ENCODE peak calls at places on chromosomes 1 and 21, in seven cellular contexts. M is ascending aorta, T is right lobe of liver, G is Peyer's patch, A is HCT116, S is HepG2, J is lung. V is an unnamed sample. For H3K4me1, the result is how much of the 10 kb centered on the place peaks cover.

GRCh38 chr1:235712812-235713211 is 63.2 kb upstream of the GNG4 start:
- DNase-seq in M (no peak), J (no peak), A (no peak), T (no peak), G (no peak), S (no peak), V (no peak)

GRCh38 chr1:244011251-244011650 is 39.8 kb upstream of the ZBTB18 start:
- DNase-seq in J (no peak), M (no peak), T (no peak), A (no peak), G (no peak), S (no peak), V (no peak)

GRCh38 chr1:184242507-184242943 is 144.3 kb upstream of the C1orf21 start:
- DNase-seq in J (no peak), M (no peak), G (peak), S (no peak), A (no peak), T (no peak), V (no peak)

GRCh38 chr1:53361541-53361961 is 33.7 kb upstream of the LRP8 start:
- DNase-seq in J (no peak), T (peak), S (no peak), A (no peak), M (peak), G (peak), V (peak)

GRCh38 chr21:43355925-43356289 is 71.0 kb downstream of the SIK1 start:
- DNase-seq in A (no peak), J (no peak), T (no peak), G (peak), S (peak), M (no peak), V (no peak)

GRCh38 chr1:161013591-161014513 is 7.1 kb downstream of the F11R start:
- DNase-seq in J (peak), T (peak), A (no peak), S (peak), M (peak), G (peak), V (peak)

GRCh38 chr1:100502052-100502792 is 35.7 kb upstream of the GPR88 start:
- DNase-seq in M (no peak), G (no peak), J (no peak), T (no peak), A (no peak), S (no peak), V (no peak)

GRCh38 chr1:234039603-234040002 is 135.1 kb downstream of the SLC35F3 start:
- DNase-seq in A (no peak), M (no peak), S (no peak), J (no peak), T (no peak), G (no peak), V (no peak)

GRCh38 chr1:68111804-68112436 is 61.5 kb upstream of the DIRAS3 start:
- DNase-seq in T (no peak), G (peak), M (peak), J (peak), A (peak), S (no peak), V (no peak)

GRCh38 chr1:191668525-191668924 is 489.7 kb upstream of the RGS18 start:
- DNase-seq in G (no peak), S (no peak), J (no peak), M (no peak), T (no peak), A (no peak), V (no peak)

GRCh38 chr1:72003092-72003491 is 279.2 kb downstream of the NEGR1 start:
- DNase-seq in S (peak), J (no peak), T (no peak), A (no peak), M (no peak), G (no peak), V (no peak)

GRCh38 chr1:167747988-167748387 is 26.2 kb downstream of the MPZL1 start:
- DNase-seq in M (no peak), T (no peak), G (no peak), J (no peak), S (no peak), A (no peak), V (no peak)

GRCh38 chr1:178564783-178565180 is 51.9 kb downstream of the TEX35 start:
- DNase-seq in J (no peak), A (no peak), T (no peak), S (no peak), G (no peak), M (no peak), V (no peak)

GRCh38 chr1:5822266-5822665 is 170.0 kb downstream of the NPHP4 start:
- DNase-seq in A (no peak), S (no peak), T (no peak), M (no peak), J (no peak), G (no peak), V (no peak)

GRCh38 chr1:197183195-197183748 is 36.8 kb upstream of the ASPM start:
- DNase-seq in J (no peak), M (no peak), G (no peak), T (no peak), A (no peak), S (no peak), V (no peak)

GRCh38 chr1:31781138-31782065 is 17.3 kb upstream of the ADGRB2 start:
- DNase-seq in J (no peak), T (no peak), G (no peak), M (no peak), S (no peak), A (no peak), V (peak)

GRCh38 chr1:201276891-201277290 is 6.4 kb upstream of the PKP1 start:
- DNase-seq in S (no peak), A (no peak), M (no peak), J (no peak), T (no peak), G (no peak), V (peak)

GRCh38 chr21:25626752-25627151 is 12.3 kb upstream of the JAM2 start:
- DNase-seq in A (no peak), T (no peak), S (no peak), M (no peak), J (no peak), G (no peak), V (no peak)

GRCh38 chr1:223556414-223557124 is 108.9 kb downstream of the CAPN8 start:
- DNase-seq in A (peak), T (peak), S (peak), M (no peak), G (peak), J (peak), V (no peak)

GRCh38 chr1:116289219-116289618 is 83.8 kb upstream of the ATP1A1 start:
- DNase-seq in J (no peak), G (no peak), S (peak), M (no peak), T (peak), A (no peak), V (no peak)

GRCh38 chr1:116288201-116288598 is 84.8 kb upstream of the ATP1A1 start:
- DNase-seq in G (no peak), S (no peak), M (no peak), T (no peak), A (no peak), J (no peak), V (no peak)

GRCh38 chr1:116290920-116291465 is 82.1 kb upstream of the ATP1A1 start:
- DNase-seq in G (no peak), T (no peak), S (no peak), A (no peak), J (no peak), M (no peak), V (no peak)

GRCh38 chr1:116287341-116288200 is 85.5 kb upstream of the ATP1A1 start:
- DNase-seq in T (no peak), A (no peak), G (no peak), J (no peak), M (no peak), S (no peak), V (no peak)

GRCh38 chr1:116290085-116290670 is 82.9 kb upstream of the ATP1A1 start:
- DNase-seq in S (no peak), G (no peak), J (no peak), M (no peak), A (no peak), T (no peak), V (no peak)
- H3K4me1 ChIP-seq in S (half or more), G (under half), J (under half), M (under half), A (under half), T (under half), V (under half)

GRCh38 chr1:9071554-9072235 is 2.3 kb upstream of the SLC2A5 start:
- DNase-seq in S (no peak), T (no peak), A (no peak), J (no peak), G (no peak), M (no peak), V (peak)

GRCh38 chr1:9070421-9071015 is 1.1 kb upstream of the SLC2A5 start:
- DNase-seq in G (peak), T (no peak), J (no peak), A (no peak), M (no peak), S (no peak), V (no peak)

GRCh38 chr1:9069324-9070100 is at the start of gene SLC2A5:
- DNase-seq in J (no peak), T (no peak), M (no peak), S (no peak), G (peak), A (no peak), V (peak)

GRCh38 chr1:9066945-9067807 is 2.3 kb downstream of the SLC2A5 start:
- DNase-seq in A (no peak), G (peak), J (peak), M (peak), T (no peak), S (peak), V (peak)

GRCh38 chr1:9068971-9069323 is 488 bp downstream of the SLC2A5 start:
- DNase-seq in T (no peak), M (no peak), A (no peak), G (no peak), J (no peak), S (no peak), V (no peak)
- H3K27ac ChIP-seq in T (no peak), M (peak), A (no peak), G (peak), J (no peak), S (no peak), V (peak)

DNA sequence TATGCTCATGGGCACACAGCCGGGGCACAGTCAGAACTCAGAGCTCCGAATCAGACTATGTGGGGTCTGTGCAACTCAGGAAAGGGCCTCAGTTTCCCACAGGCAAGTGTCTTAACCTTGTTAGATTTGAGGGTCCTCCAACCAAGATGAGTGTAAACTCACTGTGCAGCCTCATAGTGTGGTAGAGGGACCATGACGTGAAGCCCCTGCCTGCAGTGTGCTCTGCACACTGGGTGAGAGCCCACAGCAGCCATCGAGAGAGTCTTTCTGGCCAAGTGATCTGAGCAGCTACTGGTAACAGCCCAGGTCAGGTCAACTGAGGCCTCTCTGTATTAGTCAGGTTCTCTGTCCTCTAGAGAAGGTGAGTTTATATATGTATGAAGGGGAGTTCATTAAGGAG is 592 bp upstream of the LYPD8 start:
- DNase-seq in A (no peak), J (no peak), T (no peak), S (no peak), M (no peak), G (no peak), V (no peak)
- TF ChIP-seq CTCF in A (no peak), J (no peak), T (no peak), S (no peak), M (no peak), G (no peak), V (no peak)

DNA sequence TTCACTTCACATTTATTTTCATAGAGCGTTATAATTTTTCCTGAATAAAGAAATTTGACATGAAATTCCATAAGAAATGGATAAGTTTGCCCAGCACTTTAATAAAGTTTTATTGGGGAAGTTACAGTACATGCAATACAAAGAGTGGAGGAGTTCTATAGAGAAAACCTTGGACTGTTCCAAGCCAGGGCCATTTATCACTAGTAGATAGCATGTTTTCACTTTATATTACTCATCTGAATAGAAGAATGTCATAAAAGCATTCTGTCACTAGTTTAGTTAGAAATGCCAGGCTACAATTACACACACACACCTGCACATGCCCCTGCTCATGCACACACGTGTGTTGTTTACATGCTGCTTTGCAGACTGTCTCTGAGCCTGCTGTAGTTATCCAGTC is 123.3 kb downstream of the NEK7 start:
- DNase-seq in G (no peak), A (no peak), J (no peak), M (no peak), S (no peak), T (no peak), V (no peak)
- H3K4me1 ChIP-seq in G (under half), A (under half), J (under half), M (under half), S (under half), T (under half), V (under half)

DNA sequence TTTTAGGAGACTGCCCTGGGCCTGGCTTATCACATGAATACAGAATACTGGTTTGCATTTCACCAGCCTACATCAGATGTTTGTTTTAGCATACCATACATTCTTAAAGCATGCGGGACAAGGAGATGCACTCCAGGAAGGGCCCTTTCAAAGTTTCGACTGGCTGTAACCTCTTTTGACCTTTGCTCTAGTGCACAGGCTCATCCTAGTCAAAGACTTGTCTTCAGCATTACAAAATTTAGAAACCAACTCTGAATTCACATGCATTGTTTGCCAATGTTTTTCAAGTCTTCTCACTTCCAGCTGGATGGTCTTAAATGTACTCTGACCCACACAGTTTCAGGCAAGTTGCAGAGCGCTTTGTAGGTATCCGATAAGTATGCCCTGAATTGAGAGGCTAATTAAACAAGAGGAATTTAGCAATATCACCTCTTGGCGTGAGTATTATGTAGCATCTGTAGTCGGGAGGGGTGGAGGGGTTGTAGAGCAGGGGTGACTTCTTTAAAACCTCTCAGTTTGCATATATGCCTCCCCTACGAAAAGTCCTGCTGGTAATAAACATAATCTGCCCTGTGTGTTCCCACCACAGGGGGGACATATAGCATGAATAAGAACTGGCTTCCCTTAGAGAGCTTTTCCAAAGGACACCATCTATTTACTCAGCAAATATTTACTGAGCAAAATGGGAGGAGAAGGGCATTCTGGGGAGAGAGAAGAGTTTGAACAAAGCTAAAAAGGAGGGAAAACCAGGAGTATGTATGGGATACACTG is 24.4 kb upstream of the AHCYL1 start:
- DNase-seq in T (no peak), J (no peak), G (no peak), S (peak), A (no peak), M (no peak), V (no peak)
- H3K27ac ChIP-seq in T (peak), J (peak), G (no peak), S (peak), A (no peak), M (peak), V (no peak)

DNA sequence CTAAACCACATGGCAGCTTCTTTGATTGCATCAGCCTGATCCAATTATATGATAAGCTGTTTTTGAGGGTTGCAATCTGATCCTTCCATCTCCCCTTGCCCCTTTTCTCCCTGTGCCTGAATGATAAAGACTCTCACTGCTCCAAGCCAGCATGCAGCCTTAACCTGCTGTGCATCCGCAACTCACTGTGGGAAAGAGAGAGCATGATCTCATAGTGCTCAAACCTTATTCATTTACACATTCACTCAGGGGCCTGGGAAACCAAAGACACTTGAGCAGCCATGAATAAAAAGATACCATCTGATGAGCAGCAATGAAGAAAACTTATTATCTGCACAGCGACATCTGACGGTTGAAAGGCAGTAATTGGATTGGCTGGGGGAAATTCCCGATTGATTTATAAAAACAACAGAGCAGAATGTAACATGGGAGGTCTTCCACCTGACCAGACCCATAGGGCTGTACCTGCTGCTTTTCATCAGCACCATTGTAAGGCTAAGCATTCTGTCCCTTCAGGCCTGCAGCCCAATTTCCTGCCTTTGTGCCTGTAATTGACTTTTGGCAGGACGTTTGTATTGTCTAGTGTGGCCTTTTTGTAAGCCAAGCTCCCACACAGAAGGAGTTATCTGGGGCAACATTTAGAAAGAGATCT is 62.5 kb downstream of the KIAA0040 start:
- DNase-seq in G (no peak), T (no peak), A (no peak), J (no peak), S (no peak), M (no peak), V (no peak)
- TF ChIP-seq CTCF in G (no peak), T (no peak), A (no peak), J (no peak), S (no peak), M (no peak), V (no peak)

GRCh38 chr1:119762409-119762808 is 6.3 kb downstream of the HMGCS2 start:
- DNase-seq in G (no peak), M (no peak), J (no peak), S (no peak), T (no peak), A (no peak), V (no peak)
- H3K4me1 ChIP-seq in G (under half), M (under half), J (under half), S (under half), T (under half), A (under half), V (under half)

V was measured in spleen.